ENCODE peak calls at places on chromosomes 12 and 14, in six cellular contexts. H, T, B, Q, I and U are unnamed samples.

GRCh38 chr12:99066726-99067125 is 421.6 kb downstream of the APAF1 start:
- DNase-seq in I (no peak), B (no peak), Q (no peak), H (no peak), T (no peak), U (no peak)

GRCh38 chr12:68223067-68223747 is 2.4 kb downstream of the IL26 start:
- DNase-seq in T (peak; percentile 70), H (peak; percentile 81), Q (peak; percentile 75), I (peak; percentile 50), B (peak; percentile 78), U (peak; percentile 29)

GRCh38 chr12:49451468-49452259 is 84.4 kb downstream of the SPATS2 start:
- DNase-seq in T (peak; percentile 86), H (no peak), I (no peak), Q (no peak), B (no peak), U (no peak)

GRCh38 chr12:40105515-40106201 is at the start of gene SLC2A13:
- DNase-seq in T (peak; percentile 76), I (peak; percentile 18), B (peak; percentile 6), H (peak; percentile 78), Q (peak; percentile 82), U (peak; percentile 76)

GRCh38 chr14:69190191-69190590 is 1.1 kb upstream of the EXD2 start:
- DNase-seq in H (no peak), I (no peak), Q (no peak), B (no peak), T (no peak), U (no peak)

GRCh38 chr12:66837311-66837627 is 158.4 kb upstream of the GRIP1 start:
- DNase-seq in I (no peak), B (no peak), T (no peak), Q (no peak), H (no peak), U (no peak)

GRCh38 chr12:4289334-4289878 is 15.8 kb downstream of the CCND2 start:
- DNase-seq in Q (no peak), H (no peak), T (no peak), I (no peak), B (no peak), U (no peak)

GRCh38 chr12:79546461-79547043 is 144.2 kb downstream of the PAWR start:
- DNase-seq in H (no peak), Q (no peak), B (peak; percentile 93), T (no peak), I (no peak), U (no peak)

GRCh38 chr12:80272516-80272915 is 171.5 kb upstream of the PTPRQ start:
- DNase-seq in Q (no peak), B (no peak), H (no peak), I (no peak), T (no peak), U (no peak)

GRCh38 chr12:27902651-27903050 is 69.9 kb downstream of the PTHLH start:
- DNase-seq in I (no peak), B (no peak), T (no peak), H (no peak), Q (no peak), U (no peak)

GRCh38 chr14:100523536-100524025 is 63.6 kb downstream of the BEGAIN start:
- DNase-seq in B (no peak), I (no peak), Q (no peak), T (no peak), H (peak; percentile 18), U (no peak)

GRCh38 chr14:95500772-95501401 is 15.6 kb downstream of the SYNE3 start:
- DNase-seq in B (peak; percentile 64), I (no peak), H (no peak), T (no peak), Q (no peak), U (no peak)

GRCh38 chr14:58829594-58829993 is 191.8 kb downstream of the DACT1 start:
- DNase-seq in Q (no peak), B (no peak), H (peak; percentile 69), T (peak; percentile 67), I (peak; percentile 66), U (no peak)

GRCh38 chr12:127149226-127149964 is 1117.6 kb upstream of the TMEM132C start:
- DNase-seq in H (no peak), Q (no peak), T (no peak), I (no peak), B (peak; percentile 32), U (no peak)

GRCh38 chr14:87304404-87304803 is 688.6 kb downstream of the GALC start:
- DNase-seq in Q (no peak), H (no peak), B (no peak), T (no peak), I (no peak), U (no peak)

GRCh38 chr14:98711453-98711852 is 560.5 kb downstream of the BCL11B start:
- DNase-seq in I (no peak), T (peak; percentile 52), B (no peak), Q (no peak), H (no peak), U (no peak)

GRCh38 chr14:72303930-72304329 is 371.7 kb downstream of the RGS6 start:
- DNase-seq in I (no peak), B (no peak), T (no peak), H (no peak), Q (no peak), U (no peak)

GRCh38 chr14:105212541-105213305 is 31.6 kb upstream of the NUDT14 start:
- DNase-seq in I (no peak), B (no peak), Q (no peak), T (no peak), H (no peak), U (no peak)

GRCh38 chr12:64893961-64894360 is 69.5 kb downstream of the TBC1D30 start:
- DNase-seq in Q (no peak), B (no peak), I (no peak), H (no peak), T (peak; percentile 11), U (no peak)

GRCh38 chr14:104421401-104421821 is 158.2 kb upstream of the C14orf180 start:
- DNase-seq in T (no peak), H (no peak), Q (no peak), I (no peak), B (no peak), U (no peak)

GRCh38 chr14:23366163-23366921 is 1.4 kb upstream of the EFS start:
- DNase-seq in H (no peak), T (no peak), I (no peak), B (no peak), Q (peak; percentile 72), U (no peak)

GRCh38 chr12:60035835-60036234 is 440.0 kb downstream of the SLC16A7 start:
- DNase-seq in I (no peak), Q (no peak), B (peak; percentile 48), T (no peak), H (no peak), U (no peak)

GRCh38 chr14:76307786-76308780 is 67.9 kb upstream of the ESRRB start:
- DNase-seq in Q (no peak), H (no peak), T (no peak), B (peak; percentile 53), I (no peak), U (no peak)

GRCh38 chr14:63642656-63643382 is 1.1 kb upstream of the WDR89 start:
- DNase-seq in I (no peak), H (no peak), Q (no peak), T (no peak), B (no peak), U (no peak)

GRCh38 chr12:123387508-123388217 is 3.7 kb downstream of the KMT5A start:
- DNase-seq in T (peak; percentile 17), I (no peak), B (no peak), Q (no peak), H (no peak), U (no peak)

GRCh38 chr12:107379852-107380567 is 286.7 kb upstream of the CRY1 start:
- DNase-seq in T (no peak), I (no peak), H (peak; percentile 78), Q (no peak), B (no peak), U (no peak)

GRCh38 chr12:2411011-2411410 is 358.2 kb downstream of the CACNA1C start:
- DNase-seq in B (no peak), T (no peak), H (no peak), Q (no peak), I (no peak), U (no peak)

GRCh38 chr14:77603031-77603430 is 13.4 kb downstream of the SPTLC2 start:
- DNase-seq in H (no peak), T (no peak), Q (no peak), B (no peak), I (no peak), U (no peak)

GRCh38 chr12:7512528-7512927 is 9.0 kb upstream of the CD163 start:
- DNase-seq in B (peak; percentile 88), I (no peak), Q (peak; percentile 50), T (no peak), H (no peak), U (no peak)

GRCh38 chr12:6887460-6887859 is 14.4 kb upstream of the SPSB2 start:
- DNase-seq in T (no peak), H (no peak), I (no peak), Q (peak; percentile 77), B (no peak), U (no peak)

GRCh38 chr12:28021704-28022103 is 49.2 kb upstream of the PTHLH start:
- DNase-seq in H (no peak), T (no peak), I (peak; percentile 42), B (no peak), Q (no peak), U (no peak)

GRCh38 chr12:6426882-6427671 is 17.7 kb upstream of the CD27 start:
- DNase-seq in T (peak; percentile 87), I (no peak), B (no peak), Q (no peak), H (no peak), U (peak; percentile 71)

GRCh38 chr12:131765961-131766360 is 55.1 kb downstream of the SFSWAP start:
- DNase-seq in I (no peak), T (no peak), H (no peak), B (no peak), Q (no peak), U (no peak)

GRCh38 chr12:109302358-109302757 is 6.7 kb downstream of the FOXN4 start:
- DNase-seq in Q (no peak), B (no peak), I (no peak), T (peak; percentile 26), H (no peak), U (no peak)